ENCODE peak calls at places on chromosomes 7 and 10, in five cellular contexts. One of them, this sample, is unnamed.

GRCh38 chr10:73873163-73873842 is 1.1 kb downstream of the CAMK2G start:
- DNase-seq in stimulated activated CD4-positive, alpha-beta T cell treated with anti-CD3 and anti-CD28 coated beads, Interleukin-1b, Interleukin-23, amount 100 ng/mL, for 4 hours: no peak
- DNase-seq in immature natural killer cell: no peak
- DNase-seq in GF-D8: no peak
- DNase-seq in stimulated activated CD8-positive, alpha-beta memory T cell treated with anti-CD3 and anti-CD28 coated beads, Interleukin-4, amount 100 ng/mL, for 24 hours: no peak
- DNase-seq in this sample: no peak

GRCh38 chr10:12969951-12970350 is 31.6 kb downstream of the CCDC3 start:
- DNase-seq in GF-D8: no peak
- DNase-seq in stimulated activated CD8-positive, alpha-beta memory T cell treated with anti-CD3 and anti-CD28 coated beads, Interleukin-4, amount 100 ng/mL, for 24 hours: no peak
- DNase-seq in stimulated activated CD4-positive, alpha-beta T cell treated with anti-CD3 and anti-CD28 coated beads, Interleukin-1b, Interleukin-23, amount 100 ng/mL, for 4 hours: no peak
- DNase-seq in immature natural killer cell: no peak
- DNase-seq in this sample: no peak

GRCh38 chr10:119235381-119235780 is 28.0 kb downstream of the GRK5 start:
- DNase-seq in immature natural killer cell: no peak
- DNase-seq in stimulated activated CD8-positive, alpha-beta memory T cell treated with anti-CD3 and anti-CD28 coated beads, Interleukin-4, amount 100 ng/mL, for 24 hours: no peak
- DNase-seq in GF-D8: no peak
- DNase-seq in stimulated activated CD4-positive, alpha-beta T cell treated with anti-CD3 and anti-CD28 coated beads, Interleukin-1b, Interleukin-23, amount 100 ng/mL, for 4 hours: no peak
- DNase-seq in this sample: no peak

GRCh38 chr7:18855796-18856195 is 261.6 kb downstream of the TWIST1 start:
- DNase-seq in stimulated activated CD4-positive, alpha-beta T cell treated with anti-CD3 and anti-CD28 coated beads, Interleukin-1b, Interleukin-23, amount 100 ng/mL, for 4 hours: no peak
- DNase-seq in stimulated activated CD8-positive, alpha-beta memory T cell treated with anti-CD3 and anti-CD28 coated beads, Interleukin-4, amount 100 ng/mL, for 24 hours: no peak
- DNase-seq in immature natural killer cell: no peak
- DNase-seq in GF-D8: no peak
- DNase-seq in this sample: no peak

GRCh38 chr7:94941844-94942632 is 34.6 kb downstream of the PPP1R9A start:
- DNase-seq in stimulated activated CD8-positive, alpha-beta memory T cell treated with anti-CD3 and anti-CD28 coated beads, Interleukin-4, amount 100 ng/mL, for 24 hours: no peak
- DNase-seq in immature natural killer cell: no peak
- DNase-seq in stimulated activated CD4-positive, alpha-beta T cell treated with anti-CD3 and anti-CD28 coated beads, Interleukin-1b, Interleukin-23, amount 100 ng/mL, for 4 hours: no peak
- DNase-seq in GF-D8: no peak
- DNase-seq in this sample: no peak

GRCh38 chr7:158407581-158408331 is 179.9 kb downstream of the PTPRN2 start:
- DNase-seq in immature natural killer cell: no peak
- DNase-seq in stimulated activated CD4-positive, alpha-beta T cell treated with anti-CD3 and anti-CD28 coated beads, Interleukin-1b, Interleukin-23, amount 100 ng/mL, for 4 hours: no peak
- DNase-seq in GF-D8: peak
- DNase-seq in stimulated activated CD8-positive, alpha-beta memory T cell treated with anti-CD3 and anti-CD28 coated beads, Interleukin-4, amount 100 ng/mL, for 24 hours: no peak
- DNase-seq in this sample: no peak

GRCh38 chr10:64732372-64732715 is 1211.1 kb downstream of the REEP3 start:
- DNase-seq in stimulated activated CD4-positive, alpha-beta T cell treated with anti-CD3 and anti-CD28 coated beads, Interleukin-1b, Interleukin-23, amount 100 ng/mL, for 4 hours: no peak
- DNase-seq in stimulated activated CD8-positive, alpha-beta memory T cell treated with anti-CD3 and anti-CD28 coated beads, Interleukin-4, amount 100 ng/mL, for 24 hours: no peak
- DNase-seq in GF-D8: no peak
- DNase-seq in immature natural killer cell: no peak
- DNase-seq in this sample: no peak

GRCh38 chr10:24982294-24983064 is 30.1 kb upstream of the PRTFDC1 start:
- DNase-seq in GF-D8: no peak
- DNase-seq in stimulated activated CD8-positive, alpha-beta memory T cell treated with anti-CD3 and anti-CD28 coated beads, Interleukin-4, amount 100 ng/mL, for 24 hours: no peak
- DNase-seq in immature natural killer cell: no peak
- DNase-seq in stimulated activated CD4-positive, alpha-beta T cell treated with anti-CD3 and anti-CD28 coated beads, Interleukin-1b, Interleukin-23, amount 100 ng/mL, for 4 hours: no peak
- DNase-seq in this sample: no peak

GRCh38 chr10:62153191-62153590 is 115.5 kb downstream of the RTKN2 start:
- DNase-seq in GF-D8: no peak
- DNase-seq in stimulated activated CD8-positive, alpha-beta memory T cell treated with anti-CD3 and anti-CD28 coated beads, Interleukin-4, amount 100 ng/mL, for 24 hours: no peak
- DNase-seq in stimulated activated CD4-positive, alpha-beta T cell treated with anti-CD3 and anti-CD28 coated beads, Interleukin-1b, Interleukin-23, amount 100 ng/mL, for 4 hours: no peak
- DNase-seq in immature natural killer cell: no peak
- DNase-seq in this sample: peak

GRCh38 chr10:62442894-62443674 is 68.9 kb downstream of the ZNF365 start:
- DNase-seq in GF-D8: no peak
- DNase-seq in stimulated activated CD8-positive, alpha-beta memory T cell treated with anti-CD3 and anti-CD28 coated beads, Interleukin-4, amount 100 ng/mL, for 24 hours: no peak
- DNase-seq in stimulated activated CD4-positive, alpha-beta T cell treated with anti-CD3 and anti-CD28 coated beads, Interleukin-1b, Interleukin-23, amount 100 ng/mL, for 4 hours: no peak
- DNase-seq in immature natural killer cell: no peak
- DNase-seq in this sample: no peak

GRCh38 chr7:73541722-73542121 is 15.8 kb downstream of the BCL7B start:
- DNase-seq in stimulated activated CD8-positive, alpha-beta memory T cell treated with anti-CD3 and anti-CD28 coated beads, Interleukin-4, amount 100 ng/mL, for 24 hours: no peak
- DNase-seq in immature natural killer cell: no peak
- DNase-seq in GF-D8: no peak
- DNase-seq in stimulated activated CD4-positive, alpha-beta T cell treated with anti-CD3 and anti-CD28 coated beads, Interleukin-1b, Interleukin-23, amount 100 ng/mL, for 4 hours: no peak
- DNase-seq in this sample: no peak

GRCh38 chr10:126240483-126240882 is 147.8 kb downstream of the ADAM12 start:
- DNase-seq in immature natural killer cell: no peak
- DNase-seq in stimulated activated CD4-positive, alpha-beta T cell treated with anti-CD3 and anti-CD28 coated beads, Interleukin-1b, Interleukin-23, amount 100 ng/mL, for 4 hours: no peak
- DNase-seq in GF-D8: no peak
- DNase-seq in stimulated activated CD8-positive, alpha-beta memory T cell treated with anti-CD3 and anti-CD28 coated beads, Interleukin-4, amount 100 ng/mL, for 24 hours: no peak
- DNase-seq in this sample: no peak

GRCh38 chr7:45187089-45187945 is 29.7 kb downstream of the RAMP3 start:
- DNase-seq in GF-D8: no peak
- DNase-seq in immature natural killer cell: no peak
- DNase-seq in stimulated activated CD8-positive, alpha-beta memory T cell treated with anti-CD3 and anti-CD28 coated beads, Interleukin-4, amount 100 ng/mL, for 24 hours: no peak
- DNase-seq in stimulated activated CD4-positive, alpha-beta T cell treated with anti-CD3 and anti-CD28 coated beads, Interleukin-1b, Interleukin-23, amount 100 ng/mL, for 4 hours: no peak
- DNase-seq in this sample: no peak

GRCh38 chr7:140049339-140050024 is 13.3 kb downstream of the PARP12 start:
- DNase-seq in stimulated activated CD4-positive, alpha-beta T cell treated with anti-CD3 and anti-CD28 coated beads, Interleukin-1b, Interleukin-23, amount 100 ng/mL, for 4 hours: no peak
- DNase-seq in immature natural killer cell: no peak
- DNase-seq in stimulated activated CD8-positive, alpha-beta memory T cell treated with anti-CD3 and anti-CD28 coated beads, Interleukin-4, amount 100 ng/mL, for 24 hours: no peak
- DNase-seq in GF-D8: no peak
- DNase-seq in this sample: no peak

GRCh38 chr7:19262794-19263193 is 117.6 kb upstream of the FERD3L start:
- DNase-seq in GF-D8: no peak
- DNase-seq in stimulated activated CD8-positive, alpha-beta memory T cell treated with anti-CD3 and anti-CD28 coated beads, Interleukin-4, amount 100 ng/mL, for 24 hours: no peak
- DNase-seq in immature natural killer cell: no peak
- DNase-seq in stimulated activated CD4-positive, alpha-beta T cell treated with anti-CD3 and anti-CD28 coated beads, Interleukin-1b, Interleukin-23, amount 100 ng/mL, for 4 hours: no peak
- DNase-seq in this sample: no peak

GRCh38 chr7:32618470-32618869 is 123.2 kb downstream of the AVL9 start:
- DNase-seq in immature natural killer cell: no peak
- DNase-seq in stimulated activated CD4-positive, alpha-beta T cell treated with anti-CD3 and anti-CD28 coated beads, Interleukin-1b, Interleukin-23, amount 100 ng/mL, for 4 hours: no peak
- DNase-seq in GF-D8: no peak
- DNase-seq in stimulated activated CD8-positive, alpha-beta memory T cell treated with anti-CD3 and anti-CD28 coated beads, Interleukin-4, amount 100 ng/mL, for 24 hours: no peak
- DNase-seq in this sample: no peak

GRCh38 chr7:49500741-49501140 is 272.7 kb upstream of the VWC2 start:
- DNase-seq in immature natural killer cell: no peak
- DNase-seq in GF-D8: no peak
- DNase-seq in stimulated activated CD4-positive, alpha-beta T cell treated with anti-CD3 and anti-CD28 coated beads, Interleukin-1b, Interleukin-23, amount 100 ng/mL, for 4 hours: no peak
- DNase-seq in stimulated activated CD8-positive, alpha-beta memory T cell treated with anti-CD3 and anti-CD28 coated beads, Interleukin-4, amount 100 ng/mL, for 24 hours: no peak
- DNase-seq in this sample: no peak

GRCh38 chr10:95308389-95309302 is 17.8 kb upstream of the PDLIM1 start:
- DNase-seq in stimulated activated CD8-positive, alpha-beta memory T cell treated with anti-CD3 and anti-CD28 coated beads, Interleukin-4, amount 100 ng/mL, for 24 hours: no peak
- DNase-seq in immature natural killer cell: no peak
- DNase-seq in GF-D8: no peak
- DNase-seq in stimulated activated CD4-positive, alpha-beta T cell treated with anti-CD3 and anti-CD28 coated beads, Interleukin-1b, Interleukin-23, amount 100 ng/mL, for 4 hours: no peak
- DNase-seq in this sample: peak

GRCh38 chr10:14586901-14587300 is 187.8 kb downstream of the FAM107B start:
- DNase-seq in immature natural killer cell: peak
- DNase-seq in stimulated activated CD4-positive, alpha-beta T cell treated with anti-CD3 and anti-CD28 coated beads, Interleukin-1b, Interleukin-23, amount 100 ng/mL, for 4 hours: peak
- DNase-seq in stimulated activated CD8-positive, alpha-beta memory T cell treated with anti-CD3 and anti-CD28 coated beads, Interleukin-4, amount 100 ng/mL, for 24 hours: no peak
- DNase-seq in GF-D8: no peak
- DNase-seq in this sample: no peak

GRCh38 chr7:119974972-119975371 is 298.0 kb upstream of the KCND2 start:
- DNase-seq in immature natural killer cell: no peak
- DNase-seq in stimulated activated CD4-positive, alpha-beta T cell treated with anti-CD3 and anti-CD28 coated beads, Interleukin-1b, Interleukin-23, amount 100 ng/mL, for 4 hours: no peak
- DNase-seq in GF-D8: no peak
- DNase-seq in stimulated activated CD8-positive, alpha-beta memory T cell treated with anti-CD3 and anti-CD28 coated beads, Interleukin-4, amount 100 ng/mL, for 24 hours: no peak
- DNase-seq in this sample: no peak

GRCh38 chr10:3146289-3146688 is 26.3 kb downstream of the PITRM1 start:
- DNase-seq in immature natural killer cell: no peak
- DNase-seq in GF-D8: no peak
- DNase-seq in stimulated activated CD4-positive, alpha-beta T cell treated with anti-CD3 and anti-CD28 coated beads, Interleukin-1b, Interleukin-23, amount 100 ng/mL, for 4 hours: no peak
- DNase-seq in stimulated activated CD8-positive, alpha-beta memory T cell treated with anti-CD3 and anti-CD28 coated beads, Interleukin-4, amount 100 ng/mL, for 24 hours: no peak
- DNase-seq in this sample: no peak

GRCh38 chr7:133540096-133540860 is 287.4 kb downstream of the EXOC4 start:
- DNase-seq in stimulated activated CD4-positive, alpha-beta T cell treated with anti-CD3 and anti-CD28 coated beads, Interleukin-1b, Interleukin-23, amount 100 ng/mL, for 4 hours: no peak
- DNase-seq in GF-D8: peak
- DNase-seq in stimulated activated CD8-positive, alpha-beta memory T cell treated with anti-CD3 and anti-CD28 coated beads, Interleukin-4, amount 100 ng/mL, for 24 hours: no peak
- DNase-seq in immature natural killer cell: no peak
- DNase-seq in this sample: no peak

GRCh38 chr10:62261666-62262065 is 7.0 kb downstream of the RTKN2 start:
- DNase-seq in immature natural killer cell: no peak
- DNase-seq in stimulated activated CD4-positive, alpha-beta T cell treated with anti-CD3 and anti-CD28 coated beads, Interleukin-1b, Interleukin-23, amount 100 ng/mL, for 4 hours: no peak
- DNase-seq in GF-D8: no peak
- DNase-seq in stimulated activated CD8-positive, alpha-beta memory T cell treated with anti-CD3 and anti-CD28 coated beads, Interleukin-4, amount 100 ng/mL, for 24 hours: no peak
- DNase-seq in this sample: no peak

GRCh38 chr7:158244873-158245723 is 342.5 kb downstream of the PTPRN2 start:
- DNase-seq in immature natural killer cell: no peak
- DNase-seq in stimulated activated CD4-positive, alpha-beta T cell treated with anti-CD3 and anti-CD28 coated beads, Interleukin-1b, Interleukin-23, amount 100 ng/mL, for 4 hours: no peak
- DNase-seq in GF-D8: no peak
- DNase-seq in stimulated activated CD8-positive, alpha-beta memory T cell treated with anti-CD3 and anti-CD28 coated beads, Interleukin-4, amount 100 ng/mL, for 24 hours: no peak
- DNase-seq in this sample: no peak

GRCh38 chr10:14285941-14286555 is 44.7 kb downstream of the FRMD4A start:
- DNase-seq in stimulated activated CD8-positive, alpha-beta memory T cell treated with anti-CD3 and anti-CD28 coated beads, Interleukin-4, amount 100 ng/mL, for 24 hours: no peak
- DNase-seq in GF-D8: no peak
- DNase-seq in immature natural killer cell: no peak
- DNase-seq in stimulated activated CD4-positive, alpha-beta T cell treated with anti-CD3 and anti-CD28 coated beads, Interleukin-1b, Interleukin-23, amount 100 ng/mL, for 4 hours: no peak
- DNase-seq in this sample: no peak

GRCh38 chr10:75408911-75409885 is 7.6 kb upstream of the ZNF503 start:
- DNase-seq in GF-D8: no peak
- DNase-seq in immature natural killer cell: no peak
- DNase-seq in stimulated activated CD4-positive, alpha-beta T cell treated with anti-CD3 and anti-CD28 coated beads, Interleukin-1b, Interleukin-23, amount 100 ng/mL, for 4 hours: no peak
- DNase-seq in stimulated activated CD8-positive, alpha-beta memory T cell treated with anti-CD3 and anti-CD28 coated beads, Interleukin-4, amount 100 ng/mL, for 24 hours: no peak
- DNase-seq in this sample: no peak

GRCh38 chr7:101553771-101554445 is 75.2 kb downstream of the MYL10 start:
- DNase-seq in stimulated activated CD8-positive, alpha-beta memory T cell treated with anti-CD3 and anti-CD28 coated beads, Interleukin-4, amount 100 ng/mL, for 24 hours: no peak
- DNase-seq in GF-D8: no peak
- DNase-seq in immature natural killer cell: no peak
- DNase-seq in stimulated activated CD4-positive, alpha-beta T cell treated with anti-CD3 and anti-CD28 coated beads, Interleukin-1b, Interleukin-23, amount 100 ng/mL, for 4 hours: no peak
- DNase-seq in this sample: no peak

GRCh38 chr7:2730846-2731770 is 43.1 kb downstream of the AMZ1 start:
- DNase-seq in stimulated activated CD8-positive, alpha-beta memory T cell treated with anti-CD3 and anti-CD28 coated beads, Interleukin-4, amount 100 ng/mL, for 24 hours: no peak
- DNase-seq in immature natural killer cell: no peak
- DNase-seq in GF-D8: no peak
- DNase-seq in stimulated activated CD4-positive, alpha-beta T cell treated with anti-CD3 and anti-CD28 coated beads, Interleukin-1b, Interleukin-23, amount 100 ng/mL, for 4 hours: no peak
- DNase-seq in this sample: no peak

GRCh38 chr7:156169474-156170370 is 357.5 kb upstream of the SHH start:
- DNase-seq in stimulated activated CD8-positive, alpha-beta memory T cell treated with anti-CD3 and anti-CD28 coated beads, Interleukin-4, amount 100 ng/mL, for 24 hours: no peak
- DNase-seq in GF-D8: no peak
- DNase-seq in immature natural killer cell: no peak
- DNase-seq in stimulated activated CD4-positive, alpha-beta T cell treated with anti-CD3 and anti-CD28 coated beads, Interleukin-1b, Interleukin-23, amount 100 ng/mL, for 4 hours: no peak
- DNase-seq in this sample: no peak

GRCh38 chr10:100894589-100895294 is 18.0 kb upstream of the SLF2 start:
- DNase-seq in immature natural killer cell: no peak
- DNase-seq in GF-D8: no peak
- DNase-seq in stimulated activated CD4-positive, alpha-beta T cell treated with anti-CD3 and anti-CD28 coated beads, Interleukin-1b, Interleukin-23, amount 100 ng/mL, for 4 hours: no peak
- DNase-seq in stimulated activated CD8-positive, alpha-beta memory T cell treated with anti-CD3 and anti-CD28 coated beads, Interleukin-4, amount 100 ng/mL, for 24 hours: no peak
- DNase-seq in this sample: no peak

GRCh38 chr7:96952974-96953391 is 52.4 kb upstream of the DLX6 start:
- DNase-seq in stimulated activated CD8-positive, alpha-beta memory T cell treated with anti-CD3 and anti-CD28 coated beads, Interleukin-4, amount 100 ng/mL, for 24 hours: no peak
- DNase-seq in GF-D8: no peak
- DNase-seq in stimulated activated CD4-positive, alpha-beta T cell treated with anti-CD3 and anti-CD28 coated beads, Interleukin-1b, Interleukin-23, amount 100 ng/mL, for 4 hours: no peak
- DNase-seq in immature natural killer cell: no peak
- DNase-seq in this sample: peak

GRCh38 chr7:141374425-141374824 is 176.8 kb upstream of the AGK start:
- DNase-seq in immature natural killer cell: no peak
- DNase-seq in GF-D8: no peak
- DNase-seq in stimulated activated CD8-positive, alpha-beta memory T cell treated with anti-CD3 and anti-CD28 coated beads, Interleukin-4, amount 100 ng/mL, for 24 hours: no peak
- DNase-seq in stimulated activated CD4-positive, alpha-beta T cell treated with anti-CD3 and anti-CD28 coated beads, Interleukin-1b, Interleukin-23, amount 100 ng/mL, for 4 hours: no peak
- DNase-seq in this sample: no peak

GRCh38 chr7:30911561-30911969 is at the start of gene AQP1:
- DNase-seq in GF-D8: no peak
- DNase-seq in stimulated activated CD8-positive, alpha-beta memory T cell treated with anti-CD3 and anti-CD28 coated beads, Interleukin-4, amount 100 ng/mL, for 24 hours: no peak
- DNase-seq in stimulated activated CD4-positive, alpha-beta T cell treated with anti-CD3 and anti-CD28 coated beads, Interleukin-1b, Interleukin-23, amount 100 ng/mL, for 4 hours: no peak
- DNase-seq in immature natural killer cell: no peak
- DNase-seq in this sample: no peak

GRCh38 chr10:103966671-103967432 is at the start of gene SLK:
- DNase-seq in immature natural killer cell: peak
- DNase-seq in GF-D8: peak
- DNase-seq in stimulated activated CD8-positive, alpha-beta memory T cell treated with anti-CD3 and anti-CD28 coated beads, Interleukin-4, amount 100 ng/mL, for 24 hours: peak
- DNase-seq in stimulated activated CD4-positive, alpha-beta T cell treated with anti-CD3 and anti-CD28 coated beads, Interleukin-1b, Interleukin-23, amount 100 ng/mL, for 4 hours: peak
- DNase-seq in this sample: peak

GRCh38 chr7:108570146-108570755 is 577 bp downstream of the DNAJB9 start:
- DNase-seq in GF-D8: peak
- DNase-seq in stimulated activated CD8-positive, alpha-beta memory T cell treated with anti-CD3 and anti-CD28 coated beads, Interleukin-4, amount 100 ng/mL, for 24 hours: peak
- DNase-seq in immature natural killer cell: no peak
- DNase-seq in stimulated activated CD4-positive, alpha-beta T cell treated with anti-CD3 and anti-CD28 coated beads, Interleukin-1b, Interleukin-23, amount 100 ng/mL, for 4 hours: peak
- DNase-seq in this sample: no peak

GRCh38 chr10:11896549-11897200 is 73.5 kb downstream of the PROSER2 start:
- DNase-seq in GF-D8: no peak
- DNase-seq in stimulated activated CD8-positive, alpha-beta memory T cell treated with anti-CD3 and anti-CD28 coated beads, Interleukin-4, amount 100 ng/mL, for 24 hours: no peak
- DNase-seq in immature natural killer cell: no peak
- DNase-seq in stimulated activated CD4-positive, alpha-beta T cell treated with anti-CD3 and anti-CD28 coated beads, Interleukin-1b, Interleukin-23, amount 100 ng/mL, for 4 hours: no peak
- DNase-seq in this sample: no peak

GRCh38 chr7:28076421-28077163 is 104.0 kb downstream of the JAZF1 start:
- DNase-seq in GF-D8: no peak
- DNase-seq in immature natural killer cell: no peak
- DNase-seq in stimulated activated CD4-positive, alpha-beta T cell treated with anti-CD3 and anti-CD28 coated beads, Interleukin-1b, Interleukin-23, amount 100 ng/mL, for 4 hours: no peak
- DNase-seq in stimulated activated CD8-positive, alpha-beta memory T cell treated with anti-CD3 and anti-CD28 coated beads, Interleukin-4, amount 100 ng/mL, for 24 hours: no peak
- DNase-seq in this sample: no peak

GRCh38 chr7:146067880-146068279 is 48.7 kb upstream of the CNTNAP2 start:
- DNase-seq in GF-D8: no peak
- DNase-seq in stimulated activated CD4-positive, alpha-beta T cell treated with anti-CD3 and anti-CD28 coated beads, Interleukin-1b, Interleukin-23, amount 100 ng/mL, for 4 hours: no peak
- DNase-seq in immature natural killer cell: no peak
- DNase-seq in stimulated activated CD8-positive, alpha-beta memory T cell treated with anti-CD3 and anti-CD28 coated beads, Interleukin-4, amount 100 ng/mL, for 24 hours: no peak
- DNase-seq in this sample: no peak

This sample was measured in AG09319.